ENCODE peak calls at places on chromosome X, in seven cellular contexts. One of them, this sample, is unnamed.

GRCh38 chrX:148133099-148133725 is 152.1 kb downstream of the FMR1NB start:
- DNase-seq in frontal cortex: no peak
- DNase-seq in amniotic stem cell: no peak
- DNase-seq in stimulated activated CD8-positive, alpha-beta memory T cell treated with anti-CD3 and anti-CD28 coated beads, Interleukin-7, amount 100 ng/mL, for 48 hours: no peak
- DNase-seq in T follicular helper cell: no peak
- DNase-seq in activated CD8-positive, alpha-beta memory T cell treated with anti-CD3 and anti-CD28 coated beads for 48 hours: no peak
- DNase-seq in left lung: no peak
- DNase-seq in this sample: no peak

GRCh38 chrX:65643046-65643785 is 24.2 kb upstream of the MSN start:
- DNase-seq in frontal cortex: no peak
- DNase-seq in amniotic stem cell: no peak
- DNase-seq in stimulated activated CD8-positive, alpha-beta memory T cell treated with anti-CD3 and anti-CD28 coated beads, Interleukin-7, amount 100 ng/mL, for 48 hours: no peak
- DNase-seq in T follicular helper cell: no peak
- DNase-seq in activated CD8-positive, alpha-beta memory T cell treated with anti-CD3 and anti-CD28 coated beads for 48 hours: no peak
- DNase-seq in left lung: no peak
- DNase-seq in this sample: no peak

GRCh38 chrX:150870487-150871340 is 27.8 kb downstream of the CD99L2 start:
- DNase-seq in frontal cortex: no peak
- DNase-seq in amniotic stem cell: no peak
- DNase-seq in stimulated activated CD8-positive, alpha-beta memory T cell treated with anti-CD3 and anti-CD28 coated beads, Interleukin-7, amount 100 ng/mL, for 48 hours: no peak
- DNase-seq in T follicular helper cell: no peak
- DNase-seq in activated CD8-positive, alpha-beta memory T cell treated with anti-CD3 and anti-CD28 coated beads for 48 hours: no peak
- DNase-seq in left lung: no peak
- DNase-seq in this sample: no peak

GRCh38 chrX:129760155-129760554 is 19.6 kb upstream of the SASH3 start:
- DNase-seq in frontal cortex: no peak
- DNase-seq in amniotic stem cell: no peak
- DNase-seq in stimulated activated CD8-positive, alpha-beta memory T cell treated with anti-CD3 and anti-CD28 coated beads, Interleukin-7, amount 100 ng/mL, for 48 hours: no peak
- DNase-seq in T follicular helper cell: no peak
- DNase-seq in activated CD8-positive, alpha-beta memory T cell treated with anti-CD3 and anti-CD28 coated beads for 48 hours: no peak
- DNase-seq in left lung: no peak
- DNase-seq in this sample: no peak

GRCh38 chrX:115624916-115625315 is 63.9 kb downstream of the PLS3 start:
- DNase-seq in frontal cortex: no peak
- DNase-seq in amniotic stem cell: no peak
- DNase-seq in stimulated activated CD8-positive, alpha-beta memory T cell treated with anti-CD3 and anti-CD28 coated beads, Interleukin-7, amount 100 ng/mL, for 48 hours: no peak
- DNase-seq in T follicular helper cell: no peak
- DNase-seq in activated CD8-positive, alpha-beta memory T cell treated with anti-CD3 and anti-CD28 coated beads for 48 hours: no peak
- DNase-seq in left lung: no peak
- DNase-seq in this sample: no peak

GRCh38 chrX:118216086-118216485 is 99.5 kb upstream of the KLHL13 start:
- DNase-seq in frontal cortex: no peak
- DNase-seq in amniotic stem cell: no peak
- DNase-seq in stimulated activated CD8-positive, alpha-beta memory T cell treated with anti-CD3 and anti-CD28 coated beads, Interleukin-7, amount 100 ng/mL, for 48 hours: no peak
- DNase-seq in T follicular helper cell: no peak
- DNase-seq in activated CD8-positive, alpha-beta memory T cell treated with anti-CD3 and anti-CD28 coated beads for 48 hours: no peak
- DNase-seq in left lung: no peak
- DNase-seq in this sample: no peak

GRCh38 chrX:71652405-71652804 is 14.9 kb upstream of the LOC101059915 start:
- DNase-seq in frontal cortex: no peak
- DNase-seq in amniotic stem cell: peak
- DNase-seq in stimulated activated CD8-positive, alpha-beta memory T cell treated with anti-CD3 and anti-CD28 coated beads, Interleukin-7, amount 100 ng/mL, for 48 hours: no peak
- DNase-seq in T follicular helper cell: peak
- DNase-seq in activated CD8-positive, alpha-beta memory T cell treated with anti-CD3 and anti-CD28 coated beads for 48 hours: no peak
- DNase-seq in left lung: no peak
- DNase-seq in this sample: peak

GRCh38 chrX:15816886-15817285 is 26.6 kb downstream of the ZRSR2 start:
- DNase-seq in frontal cortex: no peak
- DNase-seq in amniotic stem cell: no peak
- DNase-seq in stimulated activated CD8-positive, alpha-beta memory T cell treated with anti-CD3 and anti-CD28 coated beads, Interleukin-7, amount 100 ng/mL, for 48 hours: peak
- DNase-seq in T follicular helper cell: peak
- DNase-seq in activated CD8-positive, alpha-beta memory T cell treated with anti-CD3 and anti-CD28 coated beads for 48 hours: no peak
- DNase-seq in left lung: no peak
- DNase-seq in this sample: no peak

GRCh38 chrX:136115124-136115908 is 32.0 kb upstream of the FHL1 start:
- DNase-seq in frontal cortex: no peak
- DNase-seq in amniotic stem cell: no peak
- DNase-seq in stimulated activated CD8-positive, alpha-beta memory T cell treated with anti-CD3 and anti-CD28 coated beads, Interleukin-7, amount 100 ng/mL, for 48 hours: no peak
- DNase-seq in T follicular helper cell: no peak
- DNase-seq in activated CD8-positive, alpha-beta memory T cell treated with anti-CD3 and anti-CD28 coated beads for 48 hours: no peak
- DNase-seq in left lung: no peak
- DNase-seq in this sample: no peak

GRCh38 chrX:41718481-41719245 is 5.3 kb upstream of the GPR82 start:
- DNase-seq in frontal cortex: no peak
- DNase-seq in amniotic stem cell: no peak
- DNase-seq in stimulated activated CD8-positive, alpha-beta memory T cell treated with anti-CD3 and anti-CD28 coated beads, Interleukin-7, amount 100 ng/mL, for 48 hours: no peak
- DNase-seq in T follicular helper cell: no peak
- DNase-seq in activated CD8-positive, alpha-beta memory T cell treated with anti-CD3 and anti-CD28 coated beads for 48 hours: no peak
- DNase-seq in left lung: no peak
- DNase-seq in this sample: peak

GRCh38 chrX:119008122-119008744 is 33.8 kb downstream of the LONRF3 start:
- DNase-seq in frontal cortex: no peak
- DNase-seq in amniotic stem cell: peak
- DNase-seq in stimulated activated CD8-positive, alpha-beta memory T cell treated with anti-CD3 and anti-CD28 coated beads, Interleukin-7, amount 100 ng/mL, for 48 hours: no peak
- DNase-seq in T follicular helper cell: no peak
- DNase-seq in activated CD8-positive, alpha-beta memory T cell treated with anti-CD3 and anti-CD28 coated beads for 48 hours: no peak
- DNase-seq in left lung: no peak
- DNase-seq in this sample: peak

GRCh38 chrX:37578045-37578444 is 6.6 kb downstream of the LANCL3 start:
- DNase-seq in frontal cortex: no peak
- DNase-seq in amniotic stem cell: no peak
- DNase-seq in stimulated activated CD8-positive, alpha-beta memory T cell treated with anti-CD3 and anti-CD28 coated beads, Interleukin-7, amount 100 ng/mL, for 48 hours: no peak
- DNase-seq in T follicular helper cell: no peak
- DNase-seq in activated CD8-positive, alpha-beta memory T cell treated with anti-CD3 and anti-CD28 coated beads for 48 hours: no peak
- DNase-seq in left lung: no peak
- DNase-seq in this sample: no peak

GRCh38 chrX:151711154-151711553 is 4.7 kb upstream of the FATE1 start:
- DNase-seq in frontal cortex: no peak
- DNase-seq in amniotic stem cell: no peak
- DNase-seq in stimulated activated CD8-positive, alpha-beta memory T cell treated with anti-CD3 and anti-CD28 coated beads, Interleukin-7, amount 100 ng/mL, for 48 hours: no peak
- DNase-seq in T follicular helper cell: no peak
- DNase-seq in activated CD8-positive, alpha-beta memory T cell treated with anti-CD3 and anti-CD28 coated beads for 48 hours: no peak
- DNase-seq in left lung: no peak
- DNase-seq in this sample: no peak

GRCh38 chrX:112642349-112642748 is 37.4 kb downstream of the LHFPL1 start:
- DNase-seq in frontal cortex: peak
- DNase-seq in amniotic stem cell: peak
- DNase-seq in stimulated activated CD8-positive, alpha-beta memory T cell treated with anti-CD3 and anti-CD28 coated beads, Interleukin-7, amount 100 ng/mL, for 48 hours: no peak
- DNase-seq in T follicular helper cell: no peak
- DNase-seq in activated CD8-positive, alpha-beta memory T cell treated with anti-CD3 and anti-CD28 coated beads for 48 hours: no peak
- DNase-seq in left lung: no peak
- DNase-seq in this sample: peak

GRCh38 chrX:125150231-125150630 is 169.4 kb upstream of the TEX13C start:
- DNase-seq in frontal cortex: no peak
- DNase-seq in amniotic stem cell: no peak
- DNase-seq in stimulated activated CD8-positive, alpha-beta memory T cell treated with anti-CD3 and anti-CD28 coated beads, Interleukin-7, amount 100 ng/mL, for 48 hours: no peak
- DNase-seq in T follicular helper cell: no peak
- DNase-seq in activated CD8-positive, alpha-beta memory T cell treated with anti-CD3 and anti-CD28 coated beads for 48 hours: no peak
- DNase-seq in left lung: no peak
- DNase-seq in this sample: no peak

GRCh38 chrX:18010251-18010650 is 149.2 kb upstream of the RAI2 start:
- DNase-seq in frontal cortex: no peak
- DNase-seq in amniotic stem cell: no peak
- DNase-seq in stimulated activated CD8-positive, alpha-beta memory T cell treated with anti-CD3 and anti-CD28 coated beads, Interleukin-7, amount 100 ng/mL, for 48 hours: no peak
- DNase-seq in T follicular helper cell: no peak
- DNase-seq in activated CD8-positive, alpha-beta memory T cell treated with anti-CD3 and anti-CD28 coated beads for 48 hours: no peak
- DNase-seq in left lung: no peak
- DNase-seq in this sample: no peak

GRCh38 chrX:54865208-54865607 is 55.4 kb upstream of the TRO start:
- DNase-seq in frontal cortex: no peak
- DNase-seq in amniotic stem cell: no peak
- DNase-seq in stimulated activated CD8-positive, alpha-beta memory T cell treated with anti-CD3 and anti-CD28 coated beads, Interleukin-7, amount 100 ng/mL, for 48 hours: no peak
- DNase-seq in T follicular helper cell: no peak
- DNase-seq in activated CD8-positive, alpha-beta memory T cell treated with anti-CD3 and anti-CD28 coated beads for 48 hours: no peak
- DNase-seq in left lung: no peak
- DNase-seq in this sample: no peak

GRCh38 chrX:44239036-44239435 is 104.4 kb downstream of the EFHC2 start:
- DNase-seq in frontal cortex: no peak
- DNase-seq in amniotic stem cell: no peak
- DNase-seq in stimulated activated CD8-positive, alpha-beta memory T cell treated with anti-CD3 and anti-CD28 coated beads, Interleukin-7, amount 100 ng/mL, for 48 hours: no peak
- DNase-seq in T follicular helper cell: no peak
- DNase-seq in activated CD8-positive, alpha-beta memory T cell treated with anti-CD3 and anti-CD28 coated beads for 48 hours: no peak
- DNase-seq in left lung: no peak
- DNase-seq in this sample: no peak

GRCh38 chrX:131565909-131566308 is 22.0 kb downstream of the OR13H1 start:
- DNase-seq in frontal cortex: no peak
- DNase-seq in amniotic stem cell: no peak
- DNase-seq in stimulated activated CD8-positive, alpha-beta memory T cell treated with anti-CD3 and anti-CD28 coated beads, Interleukin-7, amount 100 ng/mL, for 48 hours: no peak
- DNase-seq in T follicular helper cell: no peak
- DNase-seq in activated CD8-positive, alpha-beta memory T cell treated with anti-CD3 and anti-CD28 coated beads for 48 hours: no peak
- DNase-seq in left lung: no peak
- DNase-seq in this sample: no peak

GRCh38 chrX:20951016-20951795 is 423.0 kb upstream of the CNKSR2 start:
- DNase-seq in frontal cortex: no peak
- DNase-seq in amniotic stem cell: no peak
- DNase-seq in stimulated activated CD8-positive, alpha-beta memory T cell treated with anti-CD3 and anti-CD28 coated beads, Interleukin-7, amount 100 ng/mL, for 48 hours: no peak
- DNase-seq in T follicular helper cell: no peak
- DNase-seq in activated CD8-positive, alpha-beta memory T cell treated with anti-CD3 and anti-CD28 coated beads for 48 hours: no peak
- DNase-seq in left lung: no peak
- DNase-seq in this sample: no peak

GRCh38 chrX:155028192-155028591 is 1.5 kb downstream of the FUNDC2 start:
- DNase-seq in frontal cortex: no peak
- DNase-seq in amniotic stem cell: no peak
- DNase-seq in stimulated activated CD8-positive, alpha-beta memory T cell treated with anti-CD3 and anti-CD28 coated beads, Interleukin-7, amount 100 ng/mL, for 48 hours: no peak
- DNase-seq in T follicular helper cell: no peak
- DNase-seq in activated CD8-positive, alpha-beta memory T cell treated with anti-CD3 and anti-CD28 coated beads for 48 hours: no peak
- DNase-seq in left lung: no peak
- DNase-seq in this sample: no peak

GRCh38 chrX:134443020-134443419 is 16.9 kb upstream of the HPRT1 start:
- DNase-seq in frontal cortex: no peak
- DNase-seq in amniotic stem cell: no peak
- DNase-seq in stimulated activated CD8-positive, alpha-beta memory T cell treated with anti-CD3 and anti-CD28 coated beads, Interleukin-7, amount 100 ng/mL, for 48 hours: no peak
- DNase-seq in T follicular helper cell: no peak
- DNase-seq in activated CD8-positive, alpha-beta memory T cell treated with anti-CD3 and anti-CD28 coated beads for 48 hours: no peak
- DNase-seq in left lung: no peak
- DNase-seq in this sample: no peak

GRCh38 chrX:1657367-1658082 is 42.7 kb downstream of the ASMT start:
- DNase-seq in frontal cortex: no peak
- DNase-seq in amniotic stem cell: no peak
- DNase-seq in stimulated activated CD8-positive, alpha-beta memory T cell treated with anti-CD3 and anti-CD28 coated beads, Interleukin-7, amount 100 ng/mL, for 48 hours: no peak
- DNase-seq in T follicular helper cell: no peak
- DNase-seq in activated CD8-positive, alpha-beta memory T cell treated with anti-CD3 and anti-CD28 coated beads for 48 hours: no peak
- DNase-seq in left lung: no peak
- DNase-seq in this sample: peak

GRCh38 chrX:138917781-138918180 is 206.3 kb upstream of the FGF13 start:
- DNase-seq in frontal cortex: no peak
- DNase-seq in amniotic stem cell: no peak
- DNase-seq in stimulated activated CD8-positive, alpha-beta memory T cell treated with anti-CD3 and anti-CD28 coated beads, Interleukin-7, amount 100 ng/mL, for 48 hours: no peak
- DNase-seq in T follicular helper cell: no peak
- DNase-seq in activated CD8-positive, alpha-beta memory T cell treated with anti-CD3 and anti-CD28 coated beads for 48 hours: no peak
- DNase-seq in left lung: no peak
- DNase-seq in this sample: no peak

GRCh38 chrX:100083146-100083715 is 326.8 kb downstream of the PCDH19 start:
- DNase-seq in frontal cortex: no peak
- DNase-seq in amniotic stem cell: no peak
- DNase-seq in stimulated activated CD8-positive, alpha-beta memory T cell treated with anti-CD3 and anti-CD28 coated beads, Interleukin-7, amount 100 ng/mL, for 48 hours: no peak
- DNase-seq in T follicular helper cell: no peak
- DNase-seq in activated CD8-positive, alpha-beta memory T cell treated with anti-CD3 and anti-CD28 coated beads for 48 hours: no peak
- DNase-seq in left lung: no peak
- DNase-seq in this sample: no peak

GRCh38 chrX:9765072-9765736 is 443 bp downstream of the GPR143 start:
- DNase-seq in frontal cortex: no peak
- DNase-seq in amniotic stem cell: no peak
- DNase-seq in stimulated activated CD8-positive, alpha-beta memory T cell treated with anti-CD3 and anti-CD28 coated beads, Interleukin-7, amount 100 ng/mL, for 48 hours: no peak
- DNase-seq in T follicular helper cell: no peak
- DNase-seq in activated CD8-positive, alpha-beta memory T cell treated with anti-CD3 and anti-CD28 coated beads for 48 hours: no peak
- DNase-seq in left lung: no peak
- DNase-seq in this sample: no peak

GRCh38 chrX:54043696-54044125 is 562 bp downstream of the PHF8 start:
- DNase-seq in frontal cortex: no peak
- DNase-seq in amniotic stem cell: no peak
- DNase-seq in stimulated activated CD8-positive, alpha-beta memory T cell treated with anti-CD3 and anti-CD28 coated beads, Interleukin-7, amount 100 ng/mL, for 48 hours: no peak
- DNase-seq in T follicular helper cell: peak
- DNase-seq in activated CD8-positive, alpha-beta memory T cell treated with anti-CD3 and anti-CD28 coated beads for 48 hours: no peak
- DNase-seq in left lung: no peak
- DNase-seq in this sample: peak

GRCh38 chrX:14832591-14832990 is 40.3 kb downstream of the FANCB start:
- DNase-seq in frontal cortex: no peak
- DNase-seq in amniotic stem cell: no peak
- DNase-seq in stimulated activated CD8-positive, alpha-beta memory T cell treated with anti-CD3 and anti-CD28 coated beads, Interleukin-7, amount 100 ng/mL, for 48 hours: no peak
- DNase-seq in T follicular helper cell: no peak
- DNase-seq in activated CD8-positive, alpha-beta memory T cell treated with anti-CD3 and anti-CD28 coated beads for 48 hours: no peak
- DNase-seq in left lung: no peak
- DNase-seq in this sample: no peak

GRCh38 chrX:42920752-42921151 is 142.8 kb upstream of the PPP1R2C start:
- DNase-seq in frontal cortex: no peak
- DNase-seq in amniotic stem cell: no peak
- DNase-seq in stimulated activated CD8-positive, alpha-beta memory T cell treated with anti-CD3 and anti-CD28 coated beads, Interleukin-7, amount 100 ng/mL, for 48 hours: no peak
- DNase-seq in T follicular helper cell: no peak
- DNase-seq in activated CD8-positive, alpha-beta memory T cell treated with anti-CD3 and anti-CD28 coated beads for 48 hours: no peak
- DNase-seq in left lung: no peak
- DNase-seq in this sample: no peak

GRCh38 chrX:107766470-107767140 is 9.0 kb downstream of the TSC22D3 start:
- DNase-seq in frontal cortex: no peak
- DNase-seq in amniotic stem cell: no peak
- DNase-seq in stimulated activated CD8-positive, alpha-beta memory T cell treated with anti-CD3 and anti-CD28 coated beads, Interleukin-7, amount 100 ng/mL, for 48 hours: no peak
- DNase-seq in T follicular helper cell: no peak
- DNase-seq in activated CD8-positive, alpha-beta memory T cell treated with anti-CD3 and anti-CD28 coated beads for 48 hours: no peak
- DNase-seq in left lung: no peak
- DNase-seq in this sample: no peak

GRCh38 chrX:118632862-118633261 is 94.5 kb upstream of the IL13RA1 start:
- DNase-seq in frontal cortex: no peak
- DNase-seq in amniotic stem cell: no peak
- DNase-seq in stimulated activated CD8-positive, alpha-beta memory T cell treated with anti-CD3 and anti-CD28 coated beads, Interleukin-7, amount 100 ng/mL, for 48 hours: no peak
- DNase-seq in T follicular helper cell: no peak
- DNase-seq in activated CD8-positive, alpha-beta memory T cell treated with anti-CD3 and anti-CD28 coated beads for 48 hours: no peak
- DNase-seq in left lung: no peak
- DNase-seq in this sample: no peak

GRCh38 chrX:114924846-114925245 is 92.6 kb downstream of the IL13RA2 start:
- DNase-seq in frontal cortex: no peak
- DNase-seq in amniotic stem cell: no peak
- DNase-seq in stimulated activated CD8-positive, alpha-beta memory T cell treated with anti-CD3 and anti-CD28 coated beads, Interleukin-7, amount 100 ng/mL, for 48 hours: no peak
- DNase-seq in T follicular helper cell: no peak
- DNase-seq in activated CD8-positive, alpha-beta memory T cell treated with anti-CD3 and anti-CD28 coated beads for 48 hours: no peak
- DNase-seq in left lung: no peak
- DNase-seq in this sample: no peak

GRCh38 chrX:120559799-120560198 is 963 bp downstream of the CUL4B start:
- DNase-seq in frontal cortex: no peak
- DNase-seq in amniotic stem cell: no peak
- DNase-seq in stimulated activated CD8-positive, alpha-beta memory T cell treated with anti-CD3 and anti-CD28 coated beads, Interleukin-7, amount 100 ng/mL, for 48 hours: no peak
- DNase-seq in T follicular helper cell: no peak
- DNase-seq in activated CD8-positive, alpha-beta memory T cell treated with anti-CD3 and anti-CD28 coated beads for 48 hours: no peak
- DNase-seq in left lung: no peak
- DNase-seq in this sample: no peak

GRCh38 chrX:118579417-118579816 is 83.8 kb downstream of the DOCK11 start:
- DNase-seq in frontal cortex: no peak
- DNase-seq in amniotic stem cell: no peak
- DNase-seq in stimulated activated CD8-positive, alpha-beta memory T cell treated with anti-CD3 and anti-CD28 coated beads, Interleukin-7, amount 100 ng/mL, for 48 hours: no peak
- DNase-seq in T follicular helper cell: no peak
- DNase-seq in activated CD8-positive, alpha-beta memory T cell treated with anti-CD3 and anti-CD28 coated beads for 48 hours: no peak
- DNase-seq in left lung: no peak
- DNase-seq in this sample: no peak

GRCh38 chrX:132730726-132731125 is 227.7 kb downstream of the HS6ST2 start:
- DNase-seq in frontal cortex: no peak
- DNase-seq in amniotic stem cell: no peak
- DNase-seq in stimulated activated CD8-positive, alpha-beta memory T cell treated with anti-CD3 and anti-CD28 coated beads, Interleukin-7, amount 100 ng/mL, for 48 hours: no peak
- DNase-seq in T follicular helper cell: no peak
- DNase-seq in activated CD8-positive, alpha-beta memory T cell treated with anti-CD3 and anti-CD28 coated beads for 48 hours: no peak
- DNase-seq in left lung: no peak
- DNase-seq in this sample: no peak